ENCODE peak calls at places on chromosome 6, in six cellular contexts. B is NCI-H2171 treated with DMSO at 0.1 percent for 48 hours, Q is D341Med, G is left ventricle myocardium superior, A is RPMI7951, C is GM13976. U is an unnamed sample.

GRCh38 chr6:119119989-119120388 is 41.5 kb upstream of the FAM184A start:
- DNase-seq in Q (no peak), B (no peak), G (no peak), A (peak), C (no peak), U (no peak)

GRCh38 chr6:163572612-163573011 is 158.1 kb downstream of the QKI start:
- DNase-seq in Q (no peak), A (peak), C (no peak), G (no peak), B (no peak), U (no peak)

GRCh38 chr6:43269273-43270007 is 26.2 kb downstream of the TTBK1 start:
- DNase-seq in Q (no peak), A (no peak), G (peak), C (peak), B (no peak), U (no peak)

GRCh38 chr6:30678964-30679726 is 6.3 kb upstream of the DHX16 start:
- DNase-seq in Q (peak), C (peak), G (peak), A (peak), B (peak), U (peak)

GRCh38 chr6:157020398-157021266 is 243.5 kb downstream of the ARID1B start:
- DNase-seq in Q (peak), B (peak), C (peak), A (peak), G (peak), U (peak)

GRCh38 chr6:37535701-37536461 is 36.2 kb upstream of the CCDC167 start:
- DNase-seq in C (peak), A (no peak), B (peak), G (peak), Q (no peak), U (peak)

GRCh38 chr6:37272834-37273566 is 15.1 kb upstream of the TMEM217 start:
- DNase-seq in Q (peak), G (no peak), C (no peak), B (no peak), A (no peak), U (no peak)

GRCh38 chr6:149964243-149965190 is 774 bp downstream of the ULBP1 start:
- DNase-seq in G (no peak), Q (peak), C (peak), B (no peak), A (peak), U (peak)

GRCh38 chr6:786946-787763 is 94.2 kb upstream of the EXOC2 start:
- DNase-seq in C (peak), Q (peak), B (no peak), G (no peak), A (peak), U (peak)

GRCh38 chr6:136181858-136182257 is 68.3 kb downstream of the MTFR2 start:
- DNase-seq in B (no peak), A (no peak), G (no peak), Q (no peak), C (no peak), U (no peak)

GRCh38 chr6:36109092-36109491 is 21.2 kb upstream of the MAPK13 start:
- DNase-seq in B (no peak), C (no peak), Q (no peak), A (no peak), G (no peak), U (no peak)

GRCh38 chr6:153312633-153313032 is 181.6 kb upstream of the RGS17 start:
- DNase-seq in B (peak), G (peak), Q (peak), A (peak), C (no peak), U (peak)

GRCh38 chr6:19929312-19929711 is 92.1 kb downstream of the ID4 start:
- DNase-seq in B (no peak), C (no peak), G (no peak), Q (peak), A (no peak), U (no peak)

GRCh38 chr6:33297956-33298772 is 578 bp downstream of the RGL2 start:
- DNase-seq in A (peak), C (peak), Q (peak), B (peak), G (no peak), U (peak)

GRCh38 chr6:156778615-156779205 is 1.5 kb downstream of the ARID1B start:
- DNase-seq in B (peak), Q (peak), A (peak), G (peak), C (peak), U (peak)

GRCh38 chr6:83231146-83231545 is 38.0 kb downstream of the RWDD2A start:
- DNase-seq in Q (no peak), C (no peak), B (no peak), A (no peak), G (no peak), U (no peak)

GRCh38 chr6:83153958-83154357 is 39.1 kb downstream of the PGM3 start:
- DNase-seq in A (no peak), C (no peak), Q (no peak), B (no peak), G (no peak), U (no peak)

GRCh38 chr6:146891615-146892265 is 293.0 kb downstream of the ADGB start:
- DNase-seq in C (no peak), A (no peak), B (no peak), G (no peak), Q (no peak), U (no peak)

GRCh38 chr6:11854418-11855165 is 76.0 kb upstream of the ADTRP start:
- DNase-seq in Q (no peak), A (peak), G (no peak), C (peak), B (no peak), U (peak)

GRCh38 chr6:30885481-30885998 is 1.2 kb downstream of the DDR1 start:
- DNase-seq in A (peak), B (peak), Q (no peak), G (no peak), C (peak), U (peak)

GRCh38 chr6:97653517-97653916 is 370.5 kb upstream of the MMS22L start:
- DNase-seq in A (no peak), Q (no peak), B (no peak), C (no peak), G (no peak), U (no peak)

GRCh38 chr6:167758309-167759023 is 68.2 kb upstream of the AFDN start:
- DNase-seq in B (no peak), C (no peak), Q (no peak), G (no peak), A (no peak), U (no peak)

GRCh38 chr6:71913431-71913830 is 27.1 kb downstream of the RIMS1 start:
- DNase-seq in C (no peak), A (no peak), B (no peak), Q (no peak), G (no peak), U (no peak)

GRCh38 chr6:158798311-158798710 is 20.9 kb downstream of the EZR start:
- DNase-seq in C (no peak), Q (no peak), B (no peak), A (no peak), G (no peak), U (no peak)

GRCh38 chr6:36729169-36729549 is 31.5 kb downstream of the RAB44 start:
- DNase-seq in A (peak), C (no peak), B (no peak), Q (no peak), G (no peak), U (no peak)

GRCh38 chr6:110566346-110567125 is 90.1 kb upstream of the SLC22A16 start:
- DNase-seq in A (no peak), B (no peak), G (peak), C (no peak), Q (no peak), U (no peak)

U was measured in GM20000.